ENCODE peak calls at places on chromosomes 7 and 10, in five cellular contexts. P is CD8-positive, alpha-beta T cell; V is progenitor cell of endocrine pancreas; H is A549; E is neural crest cell. Q is an unnamed sample.

GRCh38 chr10:6537704-6538103 is 42.4 kb downstream of the PRKCQ start:
- DNase-seq in P (no peak), V (no peak), H (no peak), E (no peak), Q (no peak)

GRCh38 chr7:47792521-47793121 is 155.6 kb downstream of the PKD1L1 start:
- DNase-seq in P (no peak), V (no peak), H (no peak), E (no peak), Q (no peak)

GRCh38 chr10:127966875-127967274 is 60.0 kb downstream of the PTPRE start:
- DNase-seq in P (no peak), V (no peak), H (no peak), E (no peak), Q (no peak)

GRCh38 chr7:94182066-94182465 is 177.9 kb upstream of the BET1 start:
- DNase-seq in P (no peak), V (no peak), H (peak), E (no peak), Q (no peak)

GRCh38 chr10:115989621-115990020 is 283.4 kb downstream of the GFRA1 start:
- DNase-seq in P (no peak), V (no peak), H (no peak), E (no peak), Q (no peak)

GRCh38 chr10:97858001-97858439 is 8.4 kb downstream of the GOLGA7B start:
- DNase-seq in P (no peak), V (no peak), H (no peak), E (no peak), Q (no peak)

GRCh38 chr7:75854233-75854632 is 24.6 kb upstream of the RHBDD2 start:
- DNase-seq in P (no peak), V (no peak), H (no peak), E (no peak), Q (no peak)

GRCh38 chr10:113131611-113132330 is 181.7 kb downstream of the TCF7L2 start:
- DNase-seq in P (no peak), V (no peak), H (no peak), E (no peak), Q (no peak)

GRCh38 chr10:114631678-114632417 is 26.2 kb downstream of the ABLIM1 start:
- DNase-seq in P (peak), V (peak), H (peak), E (peak), Q (no peak)

GRCh38 chr7:158863611-158864506 is 7.5 kb downstream of the DYNC2I1 start:
- DNase-seq in P (peak), V (no peak), H (peak), E (no peak), Q (no peak)

GRCh38 chr7:157077986-157078644 is 60.6 kb upstream of the UBE3C start:
- DNase-seq in P (no peak), V (peak), H (no peak), E (no peak), Q (no peak)

GRCh38 chr7:110774066-110774465 is 316.9 kb upstream of the LRRN3 start:
- DNase-seq in P (no peak), V (no peak), H (no peak), E (no peak), Q (no peak)

GRCh38 chr10:76547352-76547972 is 1090.1 kb downstream of the KCNMA1 start:
- DNase-seq in P (peak), V (peak), H (peak), E (peak), Q (peak)

GRCh38 chr7:108452707-108453106 is 3.5 kb downstream of the NRCAM start:
- DNase-seq in P (no peak), V (no peak), H (peak), E (no peak), Q (no peak)

DNA sequence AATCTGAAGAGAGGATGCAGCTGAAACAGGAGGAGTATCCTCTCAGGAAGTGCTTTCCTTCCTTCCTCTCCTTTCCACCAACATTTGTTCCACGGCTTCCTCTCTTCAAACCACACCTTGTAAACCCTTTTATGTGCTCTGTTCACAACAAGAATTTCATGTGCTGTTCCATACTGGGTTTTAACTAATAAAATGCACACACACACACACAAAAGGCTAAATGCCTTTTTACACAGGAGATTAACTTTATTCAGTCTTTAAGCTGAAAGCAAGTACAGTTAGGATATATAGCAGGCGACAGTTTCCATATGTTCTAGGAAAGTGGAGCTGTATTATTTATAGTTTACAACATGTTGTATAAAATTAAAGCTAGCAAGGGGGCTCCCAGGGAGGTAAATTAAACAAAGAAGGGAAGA is 106.7 kb downstream of the REEP3 start:
- DNase-seq in P (no peak), V (no peak), H (no peak), E (no peak), Q (no peak)
- TF ChIP-seq CTCF in P (no peak), V (no peak), H (no peak), E (no peak), Q (no peak)

GRCh38 chr10:44517635-44518034 is 132.7 kb upstream of the CXCL12 start:
- DNase-seq in P (no peak), V (no peak), H (no peak), E (no peak), Q (no peak)
- TF ChIP-seq CTCF in P (no peak), V (no peak), H (no peak), E (peak), Q (no peak)

DNA sequence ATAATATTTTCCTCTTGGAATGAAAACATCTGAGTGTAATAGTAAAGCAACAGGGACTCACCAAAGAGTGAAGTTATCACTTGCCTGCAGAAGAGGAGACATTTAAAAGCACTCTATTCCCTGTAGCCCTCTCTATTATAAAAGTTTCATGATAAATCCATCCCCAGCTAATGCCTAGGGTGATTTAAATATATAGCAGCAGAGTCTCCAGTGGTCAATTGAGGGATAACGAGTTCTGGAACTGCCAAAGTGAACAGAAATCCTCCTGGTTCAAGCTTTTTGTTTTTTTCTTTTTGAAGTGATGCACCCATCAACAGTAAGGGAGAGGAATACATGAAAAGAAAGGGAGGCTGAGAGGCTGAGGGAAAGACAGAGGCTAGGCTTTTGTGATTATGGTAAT is 87.3 kb downstream of the EVX1 start:
- DNase-seq in P (no peak), V (no peak), H (peak), E (no peak), Q (no peak)
- TF ChIP-seq CTCF in P (no peak), V (peak), H (no peak), E (peak), Q (no peak)

GRCh38 chr7:90853205-90853604 is 257.1 kb downstream of the CDK14 start:
- DNase-seq in P (no peak), V (no peak), H (no peak), E (no peak), Q (no peak)

GRCh38 chr7:90858546-90858945 is 262.4 kb downstream of the CDK14 start:
- DNase-seq in P (no peak), V (no peak), H (no peak), E (no peak), Q (no peak)

GRCh38 chr7:90856317-90857072 is 260.4 kb downstream of the CDK14 start:
- DNase-seq in P (no peak), V (no peak), H (no peak), E (no peak), Q (no peak)

DNA sequence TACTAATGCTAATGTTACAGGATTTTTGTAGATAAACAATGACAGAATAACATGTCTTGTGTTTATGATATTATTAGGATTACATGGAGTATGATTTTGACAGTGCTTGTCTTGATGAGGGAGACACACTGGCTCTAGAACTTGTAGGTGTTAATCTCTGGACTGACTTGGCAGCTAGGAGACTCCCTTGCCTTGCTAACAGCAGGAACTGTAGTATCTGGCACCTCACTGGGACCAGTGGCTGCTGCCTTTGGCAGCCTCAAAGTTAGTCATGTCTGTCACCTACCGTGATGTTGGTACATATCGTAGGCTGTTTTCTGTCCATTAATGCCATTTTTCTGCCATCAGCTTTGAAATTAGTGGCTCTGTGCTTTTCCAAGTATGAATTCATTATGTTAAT is 261.5 kb downstream of the CDK14 start:
- DNase-seq in P (no peak), V (no peak), H (no peak), E (no peak), Q (no peak)
- TF ChIP-seq CTCF in P (no peak), V (no peak), H (no peak), E (no peak), Q (peak)

DNA sequence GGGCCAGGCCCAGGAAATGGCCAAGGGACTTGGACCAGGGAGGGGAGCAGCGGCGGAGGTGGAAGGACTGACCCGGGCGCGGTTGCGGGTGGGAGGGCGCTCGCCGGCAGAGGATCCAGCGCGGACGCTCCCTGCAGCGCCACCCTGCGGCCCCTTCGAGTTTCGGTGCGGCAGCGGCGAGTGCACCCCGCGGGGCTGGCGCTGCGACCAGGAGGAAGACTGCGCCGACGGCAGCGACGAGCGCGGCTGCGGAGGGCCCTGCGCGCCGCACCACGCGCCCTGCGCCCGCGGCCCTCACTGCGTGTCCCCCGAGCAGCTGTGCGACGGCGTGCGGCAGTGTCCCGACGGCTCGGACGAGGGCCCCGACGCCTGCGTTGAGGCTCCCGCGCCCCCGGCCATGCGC is 16.8 kb upstream of the ZNF467 start:
- DNase-seq in P (peak), V (peak), H (no peak), E (peak), Q (peak)
- TF ChIP-seq CTCF in P (peak), V (peak), H (peak), E (peak), Q (peak)

GRCh38 chr7:134553976-134554375 is 5.1 kb downstream of the AKR1B15 start:
- DNase-seq in P (no peak), V (no peak), H (no peak), E (no peak), Q (no peak)
- TF ChIP-seq CTCF in P (no peak), V (peak), H (peak), E (no peak), Q (no peak)

GRCh38 chr7:30173058-30173897 is 38.5 kb downstream of the MTURN start:
- DNase-seq in P (no peak), V (no peak), H (no peak), E (peak), Q (no peak)
- TF ChIP-seq CTCF in P (no peak), V (no peak), H (no peak), E (no peak), Q (peak)

GRCh38 chr10:96636546-96636945 is 49.7 kb upstream of the TM9SF3 start:
- DNase-seq in P (no peak), V (no peak), H (no peak), E (no peak), Q (no peak)
- TF ChIP-seq CTCF in P (no peak), V (no peak), H (no peak), E (no peak), Q (no peak)

GRCh38 chr10:109324721-109325120 is 598.6 kb downstream of the XPNPEP1 start:
- DNase-seq in P (no peak), V (no peak), H (no peak), E (no peak), Q (no peak)

GRCh38 chr10:109327266-109327665 is 596.0 kb downstream of the XPNPEP1 start:
- DNase-seq in P (no peak), V (no peak), H (no peak), E (no peak), Q (no peak)

DNA sequence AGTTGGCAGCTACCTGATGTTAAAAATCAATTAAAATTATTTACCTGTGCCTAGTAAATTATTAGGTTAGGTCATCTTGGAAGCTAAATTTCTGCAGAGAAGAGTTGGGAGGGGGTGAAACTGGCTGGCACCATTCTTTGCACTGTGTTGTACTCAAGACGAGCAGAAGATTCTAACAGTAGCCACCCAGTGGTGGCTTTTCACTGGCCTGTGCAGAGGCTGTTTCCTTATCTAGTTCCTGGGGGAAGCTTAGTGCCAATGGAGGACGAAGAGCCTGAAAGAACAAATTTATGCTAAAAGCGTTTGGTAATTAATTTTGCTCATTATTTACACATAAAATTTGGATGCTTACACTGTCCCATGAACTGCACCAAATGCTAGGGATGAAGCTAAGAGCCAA is 595.3 kb downstream of the XPNPEP1 start:
- DNase-seq in P (no peak), V (no peak), H (no peak), E (no peak), Q (no peak)
- TF ChIP-seq CTCF in P (no peak), V (no peak), H (no peak), E (peak), Q (no peak)

GRCh38 chr10:53918755-53919154 is 882.3 kb downstream of the PCDH15 start:
- DNase-seq in P (no peak), V (no peak), H (no peak), E (no peak), Q (no peak)
- TF ChIP-seq CTCF in P (no peak), V (no peak), H (no peak), E (peak), Q (no peak)

Q was measured in D721Med.